ENCODE peak calls at places on chromosome 10, in five cellular contexts. H is uterus, U is fibroblast of lung, D is heart right ventricle, L is heart left ventricle. T is an unnamed sample.

GRCh38 chr10:100653238-100653956 is 92.0 kb upstream of the PAX2 start:
- DNase-seq in U (no peak), H (no peak), D (no peak), L (no peak), T (no peak)

GRCh38 chr10:14876764-14877163 is 1.9 kb upstream of the SUV39H2 start:
- DNase-seq in U (no peak), L (peak; percentile 40), D (peak; percentile 42), H (no peak), T (no peak)

GRCh38 chr10:109933984-109934565 is 10.8 kb upstream of the XPNPEP1 start:
- DNase-seq in U (no peak), L (no peak), H (no peak), D (no peak), T (no peak)

GRCh38 chr10:24579448-24579847 is 144.2 kb downstream of the ARHGAP21 start:
- DNase-seq in L (no peak), D (no peak), H (no peak), U (no peak), T (no peak)

GRCh38 chr10:13528138-13528874 is 508 bp downstream of the BEND7 start:
- DNase-seq in L (no peak), D (no peak), H (no peak), U (no peak), T (peak; percentile 63)

GRCh38 chr10:131186547-131187253 is 124.8 kb downstream of the TCERG1L start:
- DNase-seq in L (no peak), U (no peak), D (no peak), H (no peak), T (peak; percentile 48)

GRCh38 chr10:48390005-48390871 is 83.8 kb downstream of the MAPK8 start:
- DNase-seq in L (no peak), U (no peak), D (no peak), H (no peak), T (no peak)

GRCh38 chr10:33114451-33114944 is 156.5 kb upstream of the ITGB1 start:
- DNase-seq in H (no peak), D (no peak), L (no peak), U (peak; percentile 73), T (no peak)

GRCh38 chr10:89776665-89777064 is 75.3 kb downstream of the KIF20B start:
- DNase-seq in L (no peak), H (no peak), D (no peak), U (no peak), T (no peak)

GRCh38 chr10:89600041-89600440 is 45.0 kb downstream of the PANK1 start:
- DNase-seq in U (no peak), H (no peak), D (no peak), L (no peak), T (no peak)

GRCh38 chr10:44326474-44327030 is 58.3 kb downstream of the CXCL12 start:
- DNase-seq in U (no peak), L (no peak), H (no peak), D (no peak), T (no peak)

GRCh38 chr10:118911361-118911760 is 118.2 kb upstream of the NANOS1 start:
- DNase-seq in L (peak; percentile 43), H (no peak), U (peak; percentile 69), D (no peak), T (no peak)

GRCh38 chr10:86545097-86545496 is 23.5 kb upstream of the WAPL start:
- DNase-seq in D (no peak), H (no peak), L (no peak), U (no peak), T (no peak)

GRCh38 chr10:77350711-77351119 is 286.9 kb downstream of the KCNMA1 start:
- DNase-seq in U (peak; percentile 100), D (no peak), L (peak; percentile 66), H (peak; percentile 81), T (no peak)

GRCh38 chr10:77350134-77350533 is 287.5 kb downstream of the KCNMA1 start:
- DNase-seq in L (no peak), H (no peak), U (no peak), D (no peak), T (no peak)

GRCh38 chr10:77349226-77349625 is 288.4 kb downstream of the KCNMA1 start:
- DNase-seq in L (no peak), H (no peak), U (peak; percentile 34), D (no peak), T (no peak)

GRCh38 chr10:77348711-77349110 is 288.9 kb downstream of the KCNMA1 start:
- DNase-seq in H (no peak), L (no peak), D (no peak), U (peak; percentile 50), T (no peak)

DNA sequence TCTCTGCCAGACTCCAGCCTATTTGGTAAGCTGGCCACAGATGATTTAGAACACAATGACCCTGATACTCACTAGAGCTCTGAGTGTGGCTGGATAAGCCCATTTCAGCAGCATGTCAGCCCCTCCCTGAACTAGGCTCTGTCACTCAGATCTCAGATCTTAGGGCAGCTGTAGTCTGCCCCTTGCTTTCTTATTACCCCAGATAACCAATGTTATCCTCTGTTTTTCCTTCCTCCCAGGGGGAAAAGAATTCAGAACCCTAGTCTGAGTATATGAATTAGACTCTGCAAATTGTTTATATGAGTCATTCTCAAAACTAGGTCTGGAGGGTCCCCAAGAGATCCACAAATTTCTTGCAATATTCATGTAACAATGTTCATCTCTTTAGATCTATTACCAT is 286.2 kb downstream of the KCNMA1 start:
- DNase-seq in D (no peak), U (peak; percentile 53), H (no peak), L (no peak), T (no peak)
- H3K27ac ChIP-seq in D (no peak overlapping the region), U (peak overlapping the region; percentile 73), H (peak overlapping the region; percentile 16), L (no peak overlapping the region), T (no peak overlapping the region)

GRCh38 chr10:133141963-133142350 is 18.1 kb upstream of the KNDC1 start:
- DNase-seq in H (peak; percentile 7), D (no peak), U (no peak), L (peak; percentile 17), T (peak; percentile 38)
- H3K4me1 ChIP-seq in H (no peaks in the 10 kb centered on the region), D (no peaks in the 10 kb centered on the region), U (no peaks in the 10 kb centered on the region), L (no peaks in the 10 kb centered on the region), T (no peaks in the 10 kb centered on the region)

GRCh38 chr10:132399117-132400035 is 2.4 kb downstream of the PWWP2B start:
- DNase-seq in L (peak; percentile 23), D (no peak), H (peak; percentile 16), U (no peak), T (peak; percentile 43)

GRCh38 chr10:132400547-132401151 is 3.6 kb downstream of the PWWP2B start:
- DNase-seq in U (no peak), H (no peak), D (no peak), L (peak; percentile 33), T (peak; percentile 57)

GRCh38 chr10:132398566-132398991 is 1.6 kb downstream of the PWWP2B start:
- DNase-seq in H (peak; percentile 22), U (no peak), L (peak; percentile 25), D (no peak), T (peak; percentile 25)

GRCh38 chr10:132401396-132402168 is 4.6 kb downstream of the PWWP2B start:
- DNase-seq in L (peak; percentile 37), U (no peak), D (no peak), H (no peak), T (peak; percentile 58)

DNA sequence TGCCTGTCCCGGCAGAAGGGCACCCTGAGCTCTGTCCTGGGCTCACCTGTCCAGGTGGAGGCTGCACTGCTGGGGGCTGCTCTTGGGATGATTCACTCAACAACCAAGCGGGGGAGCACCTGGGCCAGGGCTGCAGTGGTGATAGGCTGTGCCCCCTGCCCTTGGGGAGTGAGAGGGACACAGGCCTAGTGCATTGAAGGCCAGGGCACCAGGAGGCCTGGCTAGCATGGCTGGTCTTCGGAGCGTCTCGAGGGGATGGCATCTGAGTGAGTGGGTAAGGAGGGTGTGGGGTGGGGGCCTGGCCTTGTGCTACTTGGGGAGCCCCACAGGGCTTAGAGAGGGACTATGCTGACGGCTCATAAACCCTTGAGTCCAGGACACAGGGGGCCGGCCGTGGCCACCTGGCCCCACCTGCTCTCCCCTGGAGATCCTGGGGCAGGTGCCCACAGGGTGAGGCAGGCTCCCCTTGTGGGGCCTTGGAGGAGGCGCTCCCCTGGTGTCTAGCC is 3.1 kb downstream of the PWWP2B start:
- DNase-seq in H (no peak), L (peak; percentile 21), U (no peak), D (no peak), T (peak; percentile 43)
- H3K27ac ChIP-seq in H (peak overlapping the region; percentile 42), L (peak overlapping the region; percentile 84), U (no peak overlapping the region), D (peak overlapping the region; percentile 81), T (no peak overlapping the region)

GRCh38 chr10:72244573-72245038 is 28.5 kb upstream of the ASCC1 start:
- DNase-seq in U (no peak), D (no peak), L (no peak), H (no peak), T (no peak)
- H3K4me1 ChIP-seq in U (peaks cover 22% of the 10 kb centered on the region), D (peaks cover 81% of the 10 kb centered on the region), L (peaks cover 24% of the 10 kb centered on the region), H (peaks cover 21% of the 10 kb centered on the region), T (peaks cover 41% of the 10 kb centered on the region)

T was measured in right lobe of liver.